ENCODE peak calls at places on chromosomes 11 and 22, in four cellular contexts. F is right atrium auricular region, M is gastrocnemius medialis, Q is AG10803. D is an unnamed sample.

GRCh38 chr11:9076046-9076445 is 15.4 kb downstream of the SCUBE2 start:
- DNase-seq in F (no peak), M (no peak), Q (no peak), D (peak; percentile 51)

GRCh38 chr11:11428714-11429113 is 75.7 kb upstream of the CSNK2A3 start:
- DNase-seq in F (no peak), M (no peak), Q (no peak), D (no peak)

GRCh38 chr11:77320351-77320750 is 18.9 kb upstream of the GDPD4 start:
- DNase-seq in F (no peak), M (no peak), Q (peak; percentile 49), D (no peak)

GRCh38 chr11:109981028-109981636 is 112.1 kb upstream of the ZC3H12C start:
- DNase-seq in F (no peak), M (no peak), Q (no peak), D (no peak)

GRCh38 chr11:64613648-64614047 is 22.6 kb downstream of the SLC22A12 start:
- DNase-seq in F (no peak), M (no peak), Q (no peak), D (no peak)

GRCh38 chr22:37381489-37381888 is 45.8 kb downstream of the ELFN2 start:
- DNase-seq in F (no peak), M (no peak), Q (no peak), D (no peak)

GRCh38 chr11:119479685-119480275 is 56.8 kb upstream of the THY1 start:
- DNase-seq in F (peak; percentile 30), M (no peak), Q (peak; percentile 55), D (peak; percentile 36)

GRCh38 chr11:19281041-19281440 is 40.3 kb upstream of the E2F8 start:
- DNase-seq in F (no peak), M (no peak), Q (no peak), D (no peak)

GRCh38 chr22:49967333-49968241 is 7.0 kb downstream of the PIM3 start:
- DNase-seq in F (peak; percentile 69), M (peak; percentile 92), Q (peak; percentile 10), D (no peak)

GRCh38 chr11:128422576-128423370 is 164.6 kb downstream of the ETS1 start:
- DNase-seq in F (no peak), M (peak; percentile 30), Q (no peak), D (no peak)

GRCh38 chr11:70203749-70204465 is 811 bp downstream of the FADD start:
- DNase-seq in F (peak; percentile 77), M (peak; percentile 36), Q (peak; percentile 77), D (no peak)

GRCh38 chr22:49632199-49633009 is 195.3 kb downstream of the BRD1 start:
- DNase-seq in F (no peak), M (no peak), Q (peak; percentile 41), D (no peak)

GRCh38 chr22:37043828-37044538 is 7.6 kb upstream of the KCTD17 start:
- DNase-seq in F (no peak), M (peak; percentile 51), Q (peak; percentile 25), D (no peak)

GRCh38 chr11:35323076-35323868 is 96.1 kb downstream of the SLC1A2 start:
- DNase-seq in F (no peak), M (no peak), Q (peak; percentile 53), D (no peak)

GRCh38 chr11:808427-809286 is 1.1 kb upstream of the RPLP2 start:
- DNase-seq in F (peak; percentile 93), M (peak; percentile 86), Q (no peak), D (no peak)

GRCh38 chr11:112241486-112241885 is 15.3 kb downstream of the PTS start:
- DNase-seq in F (no peak), M (no peak), Q (peak; percentile 93), D (no peak)

GRCh38 chr22:31692186-31692886 is 30.3 kb upstream of the PISD start:
- DNase-seq in F (no peak), M (no peak), Q (peak; percentile 48), D (no peak)

GRCh38 chr11:132337819-132338416 is 967.5 kb downstream of the NTM start:
- DNase-seq in F (no peak), M (no peak), Q (no peak), D (no peak)

GRCh38 chr11:75223954-75224643 is 16.5 kb upstream of the TPBGL start:
- DNase-seq in F (no peak), M (no peak), Q (no peak), D (no peak)
- TF ChIP-seq CTCF in F (no peak), M (no peak), Q (no peak), D (no peak)

GRCh38 chr11:67585911-67586310 is 2.3 kb downstream of the GSTP1 start:
- DNase-seq in F (no peak), M (no peak), Q (no peak), D (no peak)

GRCh38 chr11:67583319-67584204 is at the start of gene GSTP1:
- DNase-seq in F (peak; percentile 93), M (peak; percentile 90), Q (peak; percentile 88), D (peak; percentile 97)

GRCh38 chr11:67586568-67587250 is 3.1 kb downstream of the GSTP1 start:
- DNase-seq in F (no peak), M (no peak), Q (no peak), D (no peak)

GRCh38 chr11:67584205-67584880 is 731 bp downstream of the GSTP1 start:
- DNase-seq in F (peak; percentile 78), M (peak; percentile 69), Q (peak; percentile 66), D (no peak)

GRCh38 chr11:67584881-67585873 is 1.6 kb downstream of the GSTP1 start:
- DNase-seq in F (no peak), M (no peak), Q (no peak), D (no peak)
- TF ChIP-seq CTCF in F (no peak), M (no peak), Q (no peak), D (no peak)

DNA sequence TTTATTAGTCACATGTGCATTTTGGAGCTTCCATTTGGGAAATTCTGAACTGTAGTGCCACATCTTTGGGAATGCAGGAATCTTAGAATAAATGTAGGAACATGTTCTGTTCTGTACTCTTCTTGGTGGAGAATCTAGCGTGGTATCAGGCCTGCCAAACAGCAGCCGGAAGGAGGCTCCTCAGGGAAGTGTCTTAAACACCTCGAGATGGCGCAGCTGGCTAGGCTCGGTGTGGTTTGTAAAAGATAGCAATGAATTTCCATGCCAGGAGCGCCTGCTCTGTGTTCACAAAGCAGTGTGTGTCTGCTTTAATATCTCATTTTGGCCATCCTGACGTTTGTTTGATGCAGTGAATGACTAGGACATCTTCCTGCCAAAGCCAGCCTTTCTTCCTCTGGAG is 145.1 kb downstream of the ATXN10 start:
- DNase-seq in F (no peak), M (no peak), Q (no peak), D (no peak)
- TF ChIP-seq CTCF in F (no peak), M (no peak), Q (no peak), D (no peak)

DNA sequence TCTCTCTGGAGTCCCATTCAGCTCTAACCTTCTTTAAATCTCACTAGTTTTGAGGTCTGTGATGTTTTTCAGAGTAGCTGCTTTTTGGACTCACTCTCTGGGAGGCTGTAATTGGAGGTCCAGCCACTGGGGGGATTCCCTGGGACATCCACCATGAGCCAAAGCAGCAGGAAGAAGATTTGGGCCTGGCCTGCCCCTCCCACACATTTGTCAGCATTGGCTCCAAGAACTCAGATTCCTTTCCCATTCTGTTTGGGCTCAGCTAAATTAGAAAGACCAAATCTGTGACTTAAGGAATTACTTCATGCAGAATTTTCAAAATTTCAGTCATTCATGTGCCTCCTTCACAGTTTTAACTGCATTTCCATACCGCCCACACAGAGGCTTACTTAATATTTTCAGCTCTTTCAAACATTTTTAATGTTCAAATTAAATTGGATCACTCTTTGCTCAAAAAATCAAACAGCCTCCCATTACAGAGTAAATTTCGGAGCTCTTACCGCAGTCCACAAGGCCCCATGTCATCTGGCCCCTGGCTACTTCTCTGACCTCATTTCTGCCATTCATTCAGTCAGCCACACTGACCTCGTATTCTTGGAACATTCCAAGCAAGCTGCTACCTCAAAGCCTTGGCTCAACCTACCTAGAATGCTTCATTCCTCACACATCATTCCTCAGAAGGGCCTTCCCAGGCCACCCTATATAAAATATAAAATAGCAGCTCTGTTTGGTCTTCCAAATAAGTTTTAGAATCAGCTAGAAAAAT is 54.5 kb upstream of the RRAS2 start:
- DNase-seq in F (peak; percentile 71), M (peak; percentile 26), Q (peak; percentile 88), D (no peak)
- TF ChIP-seq CTCF in F (no peak), M (no peak), Q (peak; percentile 68), D (peak; percentile 42)

DNA sequence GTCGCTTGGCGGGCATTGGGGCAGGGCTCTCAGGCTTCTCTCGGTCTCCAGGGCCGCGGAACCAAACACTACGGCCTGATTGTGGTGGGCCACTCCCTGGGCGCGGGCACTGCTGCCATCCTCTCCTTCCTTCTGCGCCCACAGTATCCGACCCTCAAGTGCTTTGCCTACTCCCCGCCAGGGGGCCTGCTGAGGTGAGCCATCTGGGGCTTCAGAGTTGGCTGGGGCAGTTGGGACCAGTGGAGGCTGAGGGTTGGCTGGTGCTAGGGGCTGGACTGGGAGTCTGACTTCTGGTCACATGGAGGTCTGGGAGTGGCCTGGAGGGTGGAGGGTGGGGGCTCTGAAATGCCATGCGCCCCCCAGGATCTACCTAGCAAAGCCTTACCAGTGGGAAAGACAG is 15.3 kb upstream of the MYRF start:
- DNase-seq in F (no peak), M (no peak), Q (no peak), D (no peak)
- TF ChIP-seq CTCF in F (no peak), M (no peak), Q (no peak), D (no peak)

GRCh38 chr11:76244311-76245061 is 38.2 kb upstream of the WNT11 start:
- DNase-seq in F (no peak), M (no peak), Q (no peak), D (no peak)

GRCh38 chr11:76241243-76242000 is 35.1 kb upstream of the WNT11 start:
- DNase-seq in F (no peak), M (no peak), Q (no peak), D (no peak)

GRCh38 chr11:76242004-76242779 is 35.9 kb upstream of the WNT11 start:
- DNase-seq in F (no peak), M (no peak), Q (no peak), D (no peak)

GRCh38 chr11:76243648-76244285 is 37.5 kb upstream of the WNT11 start:
- DNase-seq in F (no peak), M (no peak), Q (no peak), D (no peak)

DNA sequence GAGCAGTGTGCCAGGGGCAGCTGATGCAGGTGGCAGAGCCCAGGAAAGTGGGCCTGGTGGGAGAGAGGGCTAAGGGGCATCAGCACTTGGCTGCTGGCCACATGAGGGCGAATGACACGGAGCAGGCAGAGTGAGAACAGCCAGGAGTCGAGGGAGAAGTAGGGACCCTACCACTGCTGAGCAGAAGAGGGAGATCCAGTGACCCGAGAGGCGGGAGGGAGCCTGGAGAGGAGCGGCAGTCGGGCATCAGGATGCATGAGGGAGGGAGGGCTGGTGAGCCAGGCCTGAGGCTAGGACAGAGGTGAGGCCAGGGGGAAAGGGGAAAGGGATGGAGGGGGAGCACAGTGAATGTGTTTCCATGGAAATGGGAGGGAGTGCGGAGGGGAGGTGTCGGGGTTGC is 36.9 kb upstream of the WNT11 start:
- DNase-seq in F (no peak), M (no peak), Q (no peak), D (no peak)
- TF ChIP-seq CTCF in F (no peak), M (no peak), Q (no peak), D (no peak)

DNA sequence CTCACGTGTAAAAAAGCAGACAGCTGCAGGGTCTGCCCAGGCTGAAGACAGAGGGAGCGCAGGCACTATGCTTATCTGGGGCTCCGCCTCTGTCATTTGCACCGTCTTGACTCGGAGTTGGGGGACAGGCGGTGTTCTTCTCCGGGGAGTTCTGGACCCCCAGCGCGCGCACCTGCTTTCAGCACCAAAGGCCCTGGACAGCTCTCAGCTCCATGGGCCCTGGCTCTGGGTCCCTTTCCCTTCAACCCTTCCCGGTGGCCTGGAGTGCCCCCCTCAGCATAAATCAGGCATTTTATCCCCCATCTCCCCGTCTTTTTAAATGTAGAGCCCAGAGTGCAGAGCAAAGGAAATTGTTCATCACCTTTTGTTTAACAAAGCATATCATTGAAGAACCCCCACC is 1.5 kb downstream of the SEZ6L start:
- DNase-seq in F (no peak), M (no peak), Q (no peak), D (peak; percentile 77)
- TF ChIP-seq CTCF in F (no peak), M (no peak), Q (no peak), D (no peak)